ENCODE peak calls at places on chromosomes 7 and 10, in seven cellular contexts. B is caudate nucleus, C is kidney, O is Kasumi-1, K is ELR, L is B cell, F is iPS-NIHi11. Q is an unnamed sample.
A peak's percentile ranks its signal among the peaks of the same experiment; 100 is the strongest.

GRCh38 chr10:69089638-69090599 is 2.0 kb downstream of the SRGN start:
- DNase-seq in K (peak; percentile 46), F (no peak), B (no peak), O (no peak), L (peak; percentile 48), C (no peak), Q (no peak)

GRCh38 chr7:49823566-49823965 is 50.1 kb downstream of the VWC2 start:
- DNase-seq in F (no peak), L (no peak), O (no peak), K (no peak), C (no peak), B (no peak), Q (no peak)

GRCh38 chr7:154204046-154204445 is 151.8 kb downstream of the DPP6 start:
- DNase-seq in F (no peak), B (no peak), O (no peak), C (no peak), K (no peak), L (no peak), Q (no peak)

GRCh38 chr7:129356176-129356575 is 78.1 kb upstream of the STRIP2 start:
- DNase-seq in B (no peak), K (no peak), C (no peak), F (no peak), O (peak; percentile 31), L (no peak), Q (no peak)

GRCh38 chr7:1170741-1171501 is 10.9 kb upstream of the ZFAND2A start:
- DNase-seq in O (no peak), C (no peak), F (no peak), L (no peak), K (no peak), B (no peak), Q (no peak)

GRCh38 chr10:133159950-133160812 is at the start of gene KNDC1:
- DNase-seq in F (peak; percentile 97), L (no peak), O (no peak), K (peak; percentile 16), C (peak; percentile 84), B (no peak), Q (no peak)

GRCh38 chr7:85529197-85529596 is 342.3 kb upstream of the SEMA3D start:
- DNase-seq in C (no peak), F (no peak), B (no peak), O (no peak), K (no peak), L (no peak), Q (peak; percentile 74)

GRCh38 chr10:86758231-86759072 is 2.0 kb downstream of the BMPR1A start:
- DNase-seq in B (no peak), L (no peak), C (no peak), O (no peak), K (peak; percentile 48), F (peak; percentile 42), Q (no peak)

GRCh38 chr7:155809332-155809946 is 2.8 kb downstream of the SHH start:
- DNase-seq in L (no peak), B (no peak), C (no peak), O (no peak), F (no peak), K (no peak), Q (no peak)

GRCh38 chr10:10197423-10197822 is 820.2 kb upstream of the CELF2 start:
- DNase-seq in C (no peak), F (no peak), O (no peak), L (no peak), B (no peak), K (no peak), Q (no peak)

GRCh38 chr7:6234384-6234783 is 38.0 kb downstream of the CYTH3 start:
- DNase-seq in O (no peak), F (no peak), K (no peak), C (no peak), B (no peak), L (peak; percentile 45), Q (no peak)

GRCh38 chr10:47146571-47146970 is 153.4 kb upstream of the GDF10 start:
- DNase-seq in B (no peak), L (no peak), F (no peak), O (no peak), K (no peak), C (no peak), Q (no peak)

GRCh38 chr7:27872281-27873005 is 132.5 kb downstream of the TAX1BP1 start:
- DNase-seq in L (no peak), C (no peak), F (no peak), O (no peak), K (no peak), B (no peak), Q (no peak)

GRCh38 chr7:157670490-157671357 is 333.9 kb downstream of the DNAJB6 start:
- DNase-seq in L (no peak), K (no peak), O (no peak), F (no peak), C (peak; percentile 43), B (no peak), Q (no peak)

GRCh38 chr7:100673302-100673941 is at the start of gene GNB2:
- DNase-seq in C (peak; percentile 100), K (peak; percentile 96), O (peak; percentile 94), F (peak; percentile 96), B (peak; percentile 87), L (peak; percentile 98), Q (peak; percentile 100)

GRCh38 chr10:87865201-87866025 is 2.0 kb downstream of the PTEN start:
- DNase-seq in C (no peak), O (peak; percentile 68), K (peak; percentile 41), L (no peak), B (no peak), F (no peak), Q (no peak)

GRCh38 chr10:69497235-69497561 is 45.9 kb downstream of the TSPAN15 start:
- DNase-seq in F (no peak), K (no peak), B (no peak), L (no peak), O (no peak), C (no peak), Q (no peak)

GRCh38 chr7:137169282-137169698 is 174.2 kb downstream of the PTN start:
- DNase-seq in L (no peak), O (peak; percentile 32), F (peak; percentile 72), B (no peak), C (no peak), K (peak; percentile 68), Q (peak; percentile 73)

GRCh38 chr7:142356166-142356565 is 98.3 kb upstream of the PRSS58 start:
- DNase-seq in K (no peak), C (no peak), O (no peak), B (no peak), F (no peak), L (no peak), Q (no peak)

GRCh38 chr10:103504181-103504783 is 10.8 kb downstream of the NEURL1 start:
- DNase-seq in O (no peak), L (no peak), C (peak; percentile 65), B (no peak), K (peak; percentile 90), F (no peak), Q (no peak)

GRCh38 chr10:118950190-118950658 is 79.3 kb upstream of the NANOS1 start:
- DNase-seq in B (no peak), L (no peak), F (no peak), O (peak; percentile 45), K (peak; percentile 72), C (no peak), Q (peak; percentile 28)

GRCh38 chr7:5218564-5219360 is 28.7 kb downstream of the WIPI2 start:
- DNase-seq in C (peak; percentile 49), O (peak; percentile 76), B (no peak), K (no peak), F (no peak), L (peak; percentile 86), Q (no peak)